ENCODE peak calls at places on chromosomes 12 and 14, in ten cellular contexts. U is left lung, Y is type B pancreatic cell, I is dorsolateral prefrontal cortex, A is AG04450, F is mucosa of descending colon, S is AG10803, R is cardiac muscle cell, M is IMR-90, Z is brain microvascular endothelial cell. V is an unnamed sample.

GRCh38 chr12:45051490-45052105 is 699 bp upstream of the DBX2 start:
- DNase-seq in U (no peak), Y (no peak), I (no peak), A (no peak), F (no peak), S (peak), R (peak), M (no peak), Z (no peak), V (peak)

GRCh38 chr14:20697273-20698017 is 8.9 kb downstream of the ANG start:
- DNase-seq in U (no peak), Y (peak), I (peak), A (no peak), F (peak), S (peak), R (peak), M (peak), Z (peak), V (peak)

GRCh38 chr12:117112268-117112595 is 13.0 kb upstream of the TESC start:
- DNase-seq in U (no peak), Y (no peak), I (no peak), A (no peak), F (no peak), S (no peak), R (no peak), M (no peak), Z (no peak), V (no peak)

GRCh38 chr14:57737598-57737997 is 128.3 kb downstream of the SLC35F4 start:
- DNase-seq in U (no peak), Y (no peak), I (no peak), A (no peak), F (no peak), S (peak), R (no peak), M (no peak), Z (no peak), V (no peak)

GRCh38 chr12:4736048-4736447 is 15.8 kb downstream of the GALNT8 start:
- DNase-seq in U (no peak), Y (no peak), I (no peak), A (no peak), F (peak), S (no peak), R (no peak), M (no peak), Z (no peak), V (no peak)

GRCh38 chr12:88339966-88340365 is 197.9 kb downstream of the TMTC3 start:
- DNase-seq in U (no peak), Y (no peak), I (no peak), A (no peak), F (no peak), S (peak), R (no peak), M (peak), Z (no peak), V (peak)

GRCh38 chr12:27201169-27201568 is 42.9 kb upstream of the STK38L start:
- DNase-seq in U (no peak), Y (no peak), I (no peak), A (no peak), F (no peak), S (peak), R (no peak), M (no peak), Z (no peak), V (no peak)

GRCh38 chr12:109844091-109844490 is 10.9 kb upstream of the TRPV4 start:
- DNase-seq in U (peak), Y (no peak), I (no peak), A (no peak), F (no peak), S (peak), R (no peak), M (no peak), Z (no peak), V (no peak)

GRCh38 chr12:69225251-69225910 is 14.0 kb upstream of the CPSF6 start:
- DNase-seq in U (no peak), Y (no peak), I (no peak), A (no peak), F (no peak), S (no peak), R (no peak), M (no peak), Z (no peak), V (no peak)

GRCh38 chr12:128905003-128905544 is 51.8 kb downstream of the GLT1D1 start:
- DNase-seq in U (no peak), Y (no peak), I (no peak), A (no peak), F (no peak), S (no peak), R (no peak), M (no peak), Z (no peak), V (no peak)

GRCh38 chr14:52434955-52435354 is 117.3 kb downstream of the TXNDC16 start:
- DNase-seq in U (no peak), Y (no peak), I (no peak), A (no peak), F (no peak), S (no peak), R (no peak), M (no peak), Z (no peak), V (no peak)

GRCh38 chr14:102659797-102660196 is 67.3 kb downstream of the RCOR1 start:
- DNase-seq in U (no peak), Y (no peak), I (no peak), A (no peak), F (no peak), S (peak), R (peak), M (peak), Z (peak), V (peak)

GRCh38 chr12:56001446-56002100 is 4.5 kb downstream of the SUOX start:
- DNase-seq in U (no peak), Y (no peak), I (no peak), A (no peak), F (no peak), S (no peak), R (no peak), M (no peak), Z (no peak), V (no peak)

GRCh38 chr14:71089974-71090373 is 182.7 kb downstream of the PCNX1 start:
- DNase-seq in U (no peak), Y (no peak), I (no peak), A (no peak), F (no peak), S (peak), R (peak), M (peak), Z (no peak), V (peak)

GRCh38 chr14:42316746-42317145 is 710.1 kb downstream of the LRFN5 start:
- DNase-seq in U (no peak), Y (no peak), I (no peak), A (no peak), F (no peak), S (no peak), R (no peak), M (no peak), Z (no peak), V (no peak)

GRCh38 chr12:118175823-118176447 is 40.0 kb downstream of the PEBP1 start:
- DNase-seq in U (no peak), Y (no peak), I (no peak), A (no peak), F (no peak), S (no peak), R (no peak), M (no peak), Z (no peak), V (no peak)

GRCh38 chr14:79404874-79405273 is 806.4 kb downstream of the DIO2 start:
- DNase-seq in U (no peak), Y (no peak), I (peak), A (no peak), F (no peak), S (no peak), R (no peak), M (peak), Z (peak), V (no peak)

GRCh38 chr12:70278945-70279344 is 35.7 kb downstream of the CNOT2 start:
- DNase-seq in U (no peak), Y (no peak), I (no peak), A (no peak), F (no peak), S (no peak), R (no peak), M (no peak), Z (no peak), V (no peak)

GRCh38 chr14:28243600-28243999 is 523.0 kb upstream of the FOXG1 start:
- DNase-seq in U (no peak), Y (no peak), I (no peak), A (no peak), F (no peak), S (no peak), R (peak), M (no peak), Z (no peak), V (peak)

GRCh38 chr14:101604228-101604934 is 43.1 kb downstream of the DIO3 start:
- DNase-seq in U (peak), Y (no peak), I (peak), A (no peak), F (no peak), S (no peak), R (no peak), M (no peak), Z (no peak), V (no peak)

GRCh38 chr12:89326260-89327040 is 25.9 kb downstream of the DUSP6 start:
- DNase-seq in U (no peak), Y (no peak), I (no peak), A (no peak), F (no peak), S (no peak), R (peak), M (no peak), Z (no peak), V (no peak)

GRCh38 chr12:113062502-113063395 is 6.2 kb downstream of the DTX1 start:
- DNase-seq in U (no peak), Y (no peak), I (no peak), A (no peak), F (no peak), S (no peak), R (peak), M (no peak), Z (no peak), V (no peak)

GRCh38 chr12:52506858-52507715 is 13.1 kb downstream of the KRT5 start:
- DNase-seq in U (no peak), Y (no peak), I (no peak), A (peak), F (peak), S (peak), R (peak), M (peak), Z (peak), V (peak)

GRCh38 chr12:27696864-27697564 is 767 bp downstream of the REP15 start:
- DNase-seq in U (no peak), Y (no peak), I (no peak), A (no peak), F (no peak), S (no peak), R (no peak), M (no peak), Z (no peak), V (no peak)

GRCh38 chr12:84911331-84912190 is 1.0 kb downstream of the SLC6A15 start:
- DNase-seq in U (no peak), Y (peak), I (peak), A (no peak), F (peak), S (peak), R (peak), M (peak), Z (peak), V (peak)

GRCh38 chr14:63454863-63455622 is 88.1 kb downstream of the PPP2R5E start:
- DNase-seq in U (no peak), Y (no peak), I (no peak), A (no peak), F (no peak), S (peak), R (peak), M (peak), Z (peak), V (peak)

GRCh38 chr12:4152145-4152795 is 121.3 kb upstream of the CCND2 start:
- DNase-seq in U (no peak), Y (no peak), I (no peak), A (no peak), F (no peak), S (no peak), R (no peak), M (no peak), Z (no peak), V (no peak)

GRCh38 chr12:24111101-24111500 is 161.6 kb upstream of the SOX5 start:
- DNase-seq in U (no peak), Y (no peak), I (no peak), A (no peak), F (no peak), S (no peak), R (no peak), M (peak), Z (no peak), V (peak)

GRCh38 chr14:75426332-75427125 is 1.3 kb upstream of the JDP2 start:
- DNase-seq in U (no peak), Y (no peak), I (no peak), A (no peak), F (no peak), S (no peak), R (no peak), M (no peak), Z (no peak), V (no peak)

GRCh38 chr14:22375321-22375930 is 213.6 kb downstream of the DAD1 start:
- DNase-seq in U (no peak), Y (no peak), I (no peak), A (peak), F (peak), S (peak), R (peak), M (peak), Z (peak), V (peak)

GRCh38 chr12:39122562-39123204 is 217.3 kb upstream of the CPNE8 start:
- DNase-seq in U (no peak), Y (no peak), I (no peak), A (no peak), F (no peak), S (no peak), R (no peak), M (no peak), Z (no peak), V (no peak)

GRCh38 chr14:50944647-50945413 is 547 bp upstream of the PYGL start:
- DNase-seq in U (peak), Y (no peak), I (no peak), A (no peak), F (peak), S (peak), R (peak), M (peak), Z (no peak), V (peak)

GRCh38 chr14:30915596-30915995 is 41.2 kb downstream of the COCH start:
- DNase-seq in U (no peak), Y (no peak), I (no peak), A (no peak), F (no peak), S (no peak), R (no peak), M (no peak), Z (no peak), V (no peak)

GRCh38 chr12:132672678-132673077 is 14.5 kb downstream of the POLE start:
- DNase-seq in U (no peak), Y (no peak), I (no peak), A (no peak), F (no peak), S (no peak), R (peak), M (no peak), Z (no peak), V (peak)

GRCh38 chr12:10721654-10722501 is 1.2 kb downstream of the YBX3 start:
- DNase-seq in U (peak), Y (peak), I (peak), A (peak), F (peak), S (peak), R (peak), M (peak), Z (peak), V (peak)

GRCh38 chr14:91957876-91958313 is 10.4 kb upstream of the FBLN5 start:
- DNase-seq in U (no peak), Y (no peak), I (no peak), A (no peak), F (no peak), S (no peak), R (no peak), M (no peak), Z (no peak), V (no peak)

GRCh38 chr12:2187195-2187963 is 134.6 kb downstream of the CACNA1C start:
- DNase-seq in U (no peak), Y (no peak), I (no peak), A (no peak), F (no peak), S (no peak), R (no peak), M (no peak), Z (no peak), V (no peak)

GRCh38 chr12:2190085-2190484 is 137.3 kb downstream of the CACNA1C start:
- DNase-seq in U (no peak), Y (no peak), I (no peak), A (no peak), F (no peak), S (no peak), R (no peak), M (no peak), Z (no peak), V (no peak)

GRCh38 chr12:2180737-2181082 is 127.9 kb downstream of the CACNA1C start:
- DNase-seq in U (no peak), Y (no peak), I (no peak), A (no peak), F (no peak), S (no peak), R (no peak), M (no peak), Z (no peak), V (no peak)

GRCh38 chr12:2183556-2184541 is 131.1 kb downstream of the CACNA1C start:
- DNase-seq in U (no peak), Y (no peak), I (no peak), A (no peak), F (peak), S (peak), R (peak), M (peak), Z (peak), V (peak)

GRCh38 chr12:2185751-2186341 is 133.1 kb downstream of the CACNA1C start:
- DNase-seq in U (no peak), Y (no peak), I (no peak), A (no peak), F (no peak), S (no peak), R (no peak), M (no peak), Z (no peak), V (peak)
- TF ChIP-seq CTCF in U (no peak), Y (no peak), I (no peak), A (no peak), F (no peak), S (no peak), R (no peak), M (no peak), Z (no peak), V (no peak)

GRCh38 chr14:76870146-76870545 is 43.9 kb downstream of the LRRC74A start:
- DNase-seq in U (no peak), Y (no peak), I (no peak), A (no peak), F (no peak), S (no peak), R (no peak), M (no peak), Z (no peak), V (no peak)

GRCh38 chr14:76866469-76866868 is 40.3 kb downstream of the LRRC74A start:
- DNase-seq in U (no peak), Y (no peak), I (no peak), A (no peak), F (no peak), S (no peak), R (no peak), M (no peak), Z (no peak), V (no peak)

GRCh38 chr14:76867536-76868452 is 41.6 kb downstream of the LRRC74A start:
- DNase-seq in U (peak), Y (no peak), I (no peak), A (no peak), F (no peak), S (no peak), R (no peak), M (no peak), Z (no peak), V (no peak)

GRCh38 chr14:76872796-76873432 is 46.7 kb downstream of the LRRC74A start:
- DNase-seq in U (peak), Y (no peak), I (peak), A (no peak), F (peak), S (peak), R (peak), M (peak), Z (peak), V (peak)

DNA sequence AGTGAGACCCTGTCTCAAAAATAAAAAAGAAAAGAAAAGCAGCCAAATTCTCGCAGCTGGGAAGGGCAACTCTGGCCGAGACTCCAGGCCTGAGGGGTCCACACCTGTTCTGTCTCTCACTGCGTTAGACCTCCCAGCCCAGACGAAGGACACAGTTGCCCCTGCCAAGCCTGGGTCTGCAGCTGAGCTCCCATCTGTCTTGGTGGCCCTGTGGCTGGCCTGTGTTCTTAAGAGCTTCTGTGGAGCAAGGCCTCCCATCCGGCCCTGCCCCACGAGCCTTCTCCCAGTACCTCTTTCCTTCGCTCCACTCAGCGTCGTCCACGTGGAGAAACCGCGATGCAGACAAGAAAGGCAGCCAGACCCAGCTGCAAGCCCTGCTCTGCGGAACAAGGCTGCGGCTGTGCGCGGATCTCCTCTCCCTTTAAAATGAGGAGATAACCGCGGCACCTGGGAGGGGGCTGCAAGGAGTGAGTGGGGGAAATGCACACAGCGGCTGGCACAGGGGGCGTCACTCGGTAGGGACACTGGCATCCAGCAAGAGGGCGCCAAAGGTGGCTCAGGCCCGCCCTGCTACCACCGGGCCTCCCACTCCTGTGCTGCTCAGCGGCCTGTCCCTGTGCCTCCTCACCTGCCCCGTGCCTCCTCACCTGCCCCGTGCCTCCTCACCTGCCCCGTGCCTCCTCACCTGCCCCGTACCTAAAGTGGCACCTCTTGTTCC is 42.4 kb downstream of the LRRC74A start:
- DNase-seq in U (no peak), Y (no peak), I (no peak), A (no peak), F (no peak), S (no peak), R (no peak), M (no peak), Z (no peak), V (no peak)
- TF ChIP-seq CTCF in U (no peak), Y (no peak), I (no peak), A (no peak), F (no peak), S (no peak), R (no peak), M (no peak), Z (no peak), V (no peak)

DNA sequence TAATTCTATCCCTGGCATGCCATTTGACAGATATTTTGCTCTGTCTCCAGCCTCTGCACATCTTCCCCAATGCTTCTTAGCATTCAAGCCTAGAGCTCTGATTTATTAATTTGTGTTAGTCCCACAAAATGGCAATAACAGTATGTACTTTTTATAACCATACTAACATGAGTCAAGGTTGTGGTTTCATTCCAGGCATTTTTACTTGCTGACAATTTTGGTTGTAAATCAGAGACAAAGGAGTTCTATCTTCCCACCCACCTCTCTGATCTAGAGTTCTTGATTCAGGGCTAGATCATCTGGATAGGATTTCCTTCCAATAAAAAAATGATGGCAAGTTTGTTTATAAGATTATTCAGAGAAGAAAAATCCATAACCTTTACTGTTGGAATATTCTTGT is 18.5 kb upstream of the CISTR start:
- DNase-seq in U (no peak), Y (no peak), I (no peak), A (peak), F (no peak), S (peak), R (peak), M (peak), Z (peak), V (peak)
- TF ChIP-seq CTCF in U (no peak), Y (no peak), I (no peak), A (no peak), F (no peak), S (no peak), R (no peak), M (no peak), Z (no peak), V (no peak)

DNA sequence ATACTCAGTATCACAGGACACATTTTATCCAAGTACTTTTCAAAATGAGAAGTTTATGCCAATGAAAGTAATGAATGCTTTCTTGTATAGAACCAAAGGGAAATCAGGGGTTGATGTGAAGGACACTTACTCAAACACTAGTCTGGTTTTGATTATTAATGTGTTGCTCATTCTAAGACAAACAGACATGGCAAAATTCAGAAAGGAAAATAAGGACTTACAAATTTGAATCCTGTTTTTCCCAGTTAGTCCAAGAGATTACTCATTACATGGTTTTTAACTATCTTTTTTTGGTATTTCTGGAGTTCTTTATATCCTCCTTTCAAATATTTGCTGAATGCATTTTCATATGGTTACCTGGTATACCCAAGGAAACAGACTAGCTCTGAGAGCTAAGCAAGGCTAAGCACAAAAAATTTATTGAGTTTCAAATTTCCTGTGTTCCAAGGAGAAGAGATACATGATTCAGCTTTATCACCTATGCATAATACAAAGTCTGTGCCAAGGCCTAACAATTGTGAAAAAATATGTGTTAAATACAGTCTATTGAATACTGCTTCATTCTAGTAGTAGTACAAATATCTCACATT is 103.8 kb upstream of the LGR5 start:
- DNase-seq in U (no peak), Y (no peak), I (no peak), A (no peak), F (no peak), S (no peak), R (no peak), M (no peak), Z (no peak), V (peak)
- TF ChIP-seq CTCF in U (no peak), Y (no peak), I (no peak), A (no peak), F (no peak), S (no peak), R (no peak), M (no peak), Z (no peak), V (no peak)

V was measured in fibroblast of mammary gland.